ENCODE peak calls at places on chromosomes 6 and 20, in nine cellular contexts. One of them, this sample, is unnamed.

GRCh38 chr6:11918021-11918738 is 93.9 kb upstream of the HIVEP1 start:
- DNase-seq in transverse colon: peak
- DNase-seq in spleen: no peak
- DNase-seq in HCT116: no peak
- DNase-seq in stomach: no peak
- DNase-seq in prostate gland: no peak
- DNase-seq in sigmoid colon: no peak
- DNase-seq in GM23338: no peak
- DNase-seq in breast epithelium: no peak
- DNase-seq in this sample: no peak

GRCh38 chr6:36610041-36610440 is 15.9 kb downstream of the SRSF3 start:
- DNase-seq in stomach: no peak
- DNase-seq in sigmoid colon: peak
- DNase-seq in HCT116: no peak
- DNase-seq in prostate gland: no peak
- DNase-seq in spleen: peak
- DNase-seq in GM23338: no peak
- DNase-seq in transverse colon: no peak
- DNase-seq in breast epithelium: peak
- DNase-seq in this sample: no peak

GRCh38 chr20:38201356-38201755 is 36.3 kb upstream of the TGM2 start:
- DNase-seq in sigmoid colon: peak
- DNase-seq in stomach: no peak
- DNase-seq in transverse colon: no peak
- DNase-seq in breast epithelium: no peak
- DNase-seq in spleen: peak
- DNase-seq in HCT116: no peak
- DNase-seq in GM23338: no peak
- DNase-seq in prostate gland: no peak
- DNase-seq in this sample: no peak

GRCh38 chr6:105322499-105323231 is 80.2 kb downstream of the PREP start:
- DNase-seq in stomach: no peak
- DNase-seq in transverse colon: no peak
- DNase-seq in sigmoid colon: no peak
- DNase-seq in breast epithelium: no peak
- DNase-seq in prostate gland: peak
- DNase-seq in spleen: no peak
- DNase-seq in GM23338: no peak
- DNase-seq in HCT116: no peak
- DNase-seq in this sample: no peak

GRCh38 chr20:13930246-13930645 is 60.2 kb downstream of the SEL1L2 start:
- DNase-seq in HCT116: no peak
- DNase-seq in breast epithelium: no peak
- DNase-seq in stomach: no peak
- DNase-seq in transverse colon: no peak
- DNase-seq in GM23338: no peak
- DNase-seq in prostate gland: no peak
- DNase-seq in sigmoid colon: no peak
- DNase-seq in spleen: no peak
- DNase-seq in this sample: no peak

GRCh38 chr6:101294676-101295075 is 98.8 kb upstream of the GRIK2 start:
- DNase-seq in sigmoid colon: no peak
- DNase-seq in stomach: no peak
- DNase-seq in GM23338: no peak
- DNase-seq in breast epithelium: no peak
- DNase-seq in transverse colon: no peak
- DNase-seq in spleen: no peak
- DNase-seq in HCT116: no peak
- DNase-seq in prostate gland: no peak
- DNase-seq in this sample: no peak

GRCh38 chr6:12291785-12292604 is 1.8 kb downstream of the EDN1 start:
- DNase-seq in breast epithelium: no peak
- DNase-seq in stomach: peak
- DNase-seq in transverse colon: peak
- DNase-seq in GM23338: peak
- DNase-seq in HCT116: no peak
- DNase-seq in spleen: peak
- DNase-seq in prostate gland: no peak
- DNase-seq in sigmoid colon: no peak
- DNase-seq in this sample: no peak

GRCh38 chr6:137165375-137166246 is 7.8 kb downstream of the IL22RA2 start:
- DNase-seq in spleen: peak
- DNase-seq in GM23338: no peak
- DNase-seq in transverse colon: peak
- DNase-seq in HCT116: peak
- DNase-seq in stomach: peak
- DNase-seq in prostate gland: peak
- DNase-seq in sigmoid colon: no peak
- DNase-seq in breast epithelium: no peak
- DNase-seq in this sample: no peak

GRCh38 chr6:5606546-5606945 is 345.2 kb downstream of the FARS2 start:
- DNase-seq in HCT116: no peak
- DNase-seq in breast epithelium: no peak
- DNase-seq in sigmoid colon: no peak
- DNase-seq in stomach: no peak
- DNase-seq in prostate gland: no peak
- DNase-seq in GM23338: no peak
- DNase-seq in spleen: no peak
- DNase-seq in transverse colon: no peak
- DNase-seq in this sample: no peak

GRCh38 chr6:163563303-163563702 is 148.8 kb downstream of the QKI start:
- DNase-seq in prostate gland: no peak
- DNase-seq in HCT116: no peak
- DNase-seq in transverse colon: no peak
- DNase-seq in stomach: no peak
- DNase-seq in GM23338: no peak
- DNase-seq in spleen: no peak
- DNase-seq in sigmoid colon: no peak
- DNase-seq in breast epithelium: no peak
- DNase-seq in this sample: no peak

GRCh38 chr6:156780117-156780641 is 3.0 kb downstream of the ARID1B start:
- DNase-seq in transverse colon: peak
- DNase-seq in spleen: no peak
- DNase-seq in GM23338: peak
- DNase-seq in prostate gland: peak
- DNase-seq in sigmoid colon: no peak
- DNase-seq in HCT116: peak
- DNase-seq in stomach: peak
- DNase-seq in breast epithelium: no peak
- DNase-seq in this sample: peak

GRCh38 chr20:949717-950116 is 33.6 kb upstream of the ANGPT4 start:
- DNase-seq in spleen: peak
- DNase-seq in breast epithelium: no peak
- DNase-seq in stomach: no peak
- DNase-seq in HCT116: no peak
- DNase-seq in transverse colon: no peak
- DNase-seq in GM23338: no peak
- DNase-seq in prostate gland: no peak
- DNase-seq in sigmoid colon: no peak
- DNase-seq in this sample: no peak

GRCh38 chr6:133368664-133369063 is 127.5 kb downstream of the EYA4 start:
- DNase-seq in prostate gland: no peak
- DNase-seq in transverse colon: no peak
- DNase-seq in GM23338: no peak
- DNase-seq in spleen: no peak
- DNase-seq in sigmoid colon: no peak
- DNase-seq in stomach: no peak
- DNase-seq in HCT116: peak
- DNase-seq in breast epithelium: no peak
- DNase-seq in this sample: no peak

GRCh38 chr20:49483706-49484101 is 1.2 kb upstream of the KCNB1 start:
- DNase-seq in HCT116: no peak
- DNase-seq in GM23338: peak
- DNase-seq in breast epithelium: no peak
- DNase-seq in spleen: no peak
- DNase-seq in sigmoid colon: no peak
- DNase-seq in prostate gland: no peak
- DNase-seq in transverse colon: no peak
- DNase-seq in stomach: no peak
- DNase-seq in this sample: no peak

GRCh38 chr6:109892451-109893435 is 85.4 kb upstream of the GPR6 start:
- DNase-seq in stomach: peak
- DNase-seq in GM23338: peak
- DNase-seq in HCT116: peak
- DNase-seq in breast epithelium: peak
- DNase-seq in spleen: no peak
- DNase-seq in sigmoid colon: no peak
- DNase-seq in prostate gland: peak
- DNase-seq in transverse colon: peak
- DNase-seq in this sample: no peak

GRCh38 chr6:119110601-119111548 is 32.4 kb upstream of the FAM184A start:
- DNase-seq in breast epithelium: no peak
- DNase-seq in sigmoid colon: no peak
- DNase-seq in transverse colon: peak
- DNase-seq in GM23338: peak
- DNase-seq in HCT116: peak
- DNase-seq in stomach: no peak
- DNase-seq in prostate gland: peak
- DNase-seq in spleen: no peak
- DNase-seq in this sample: no peak

GRCh38 chr20:51220293-51220706 is 197.4 kb upstream of the KCNG1 start:
- DNase-seq in breast epithelium: no peak
- DNase-seq in stomach: peak
- DNase-seq in sigmoid colon: no peak
- DNase-seq in prostate gland: no peak
- DNase-seq in HCT116: no peak
- DNase-seq in GM23338: peak
- DNase-seq in spleen: peak
- DNase-seq in transverse colon: peak
- DNase-seq in this sample: peak

GRCh38 chr6:122995930-122996796 is at the start of gene CLVS2:
- DNase-seq in GM23338: peak
- DNase-seq in sigmoid colon: peak
- DNase-seq in transverse colon: no peak
- DNase-seq in spleen: peak
- DNase-seq in prostate gland: peak
- DNase-seq in breast epithelium: no peak
- DNase-seq in HCT116: no peak
- DNase-seq in stomach: no peak
- DNase-seq in this sample: no peak

GRCh38 chr6:161261797-161262196 is 12.1 kb downstream of the AGPAT4 start:
- DNase-seq in HCT116: no peak
- DNase-seq in breast epithelium: no peak
- DNase-seq in spleen: no peak
- DNase-seq in sigmoid colon: no peak
- DNase-seq in GM23338: no peak
- DNase-seq in stomach: no peak
- DNase-seq in prostate gland: no peak
- DNase-seq in transverse colon: no peak
- DNase-seq in this sample: no peak

GRCh38 chr6:169212436-169212835 is 41.2 kb downstream of the THBS2 start:
- DNase-seq in spleen: no peak
- DNase-seq in transverse colon: no peak
- DNase-seq in HCT116: no peak
- DNase-seq in stomach: no peak
- DNase-seq in sigmoid colon: no peak
- DNase-seq in breast epithelium: no peak
- DNase-seq in GM23338: no peak
- DNase-seq in prostate gland: no peak
- DNase-seq in this sample: no peak

GRCh38 chr6:169215201-169215661 is 38.4 kb downstream of the THBS2 start:
- DNase-seq in stomach: no peak
- DNase-seq in spleen: no peak
- DNase-seq in prostate gland: no peak
- DNase-seq in sigmoid colon: peak
- DNase-seq in transverse colon: no peak
- DNase-seq in HCT116: no peak
- DNase-seq in breast epithelium: no peak
- DNase-seq in GM23338: no peak
- DNase-seq in this sample: no peak

GRCh38 chr6:169211881-169212280 is 41.8 kb downstream of the THBS2 start:
- DNase-seq in prostate gland: no peak
- DNase-seq in HCT116: no peak
- DNase-seq in spleen: no peak
- DNase-seq in breast epithelium: no peak
- DNase-seq in sigmoid colon: no peak
- DNase-seq in stomach: no peak
- DNase-seq in transverse colon: no peak
- DNase-seq in GM23338: no peak
- DNase-seq in this sample: no peak

GRCh38 chr6:169213814-169214520 is 39.7 kb downstream of the THBS2 start:
- DNase-seq in GM23338: no peak
- DNase-seq in HCT116: no peak
- DNase-seq in stomach: no peak
- DNase-seq in sigmoid colon: peak
- DNase-seq in prostate gland: no peak
- DNase-seq in spleen: peak
- DNase-seq in transverse colon: no peak
- DNase-seq in breast epithelium: no peak
- DNase-seq in this sample: no peak

GRCh38 chr6:169212897-169213813 is 40.5 kb downstream of the THBS2 start:
- DNase-seq in sigmoid colon: peak
- DNase-seq in HCT116: peak
- DNase-seq in breast epithelium: peak
- DNase-seq in spleen: peak
- DNase-seq in stomach: peak
- DNase-seq in prostate gland: peak
- DNase-seq in transverse colon: peak
- DNase-seq in GM23338: peak
- DNase-seq in this sample: peak
- TF ChIP-seq POLR2AphosphoS5 in sigmoid colon: no peak
- TF ChIP-seq POLR2AphosphoS5 in HCT116: peak
- TF ChIP-seq POLR2AphosphoS5 in breast epithelium: no peak
- TF ChIP-seq POLR2AphosphoS5 in spleen: peak
- TF ChIP-seq POLR2AphosphoS5 in stomach: peak
- TF ChIP-seq POLR2AphosphoS5 in prostate gland: peak
- TF ChIP-seq POLR2AphosphoS5 in transverse colon: peak
- TF ChIP-seq POLR2AphosphoS5 in GM23338: no peak
- TF ChIP-seq POLR2AphosphoS5 in this sample: no peak

GRCh38 chr20:17657079-17657825 is 24.8 kb downstream of the RRBP1 start:
- DNase-seq in GM23338: no peak
- DNase-seq in stomach: no peak
- DNase-seq in sigmoid colon: peak
- DNase-seq in HCT116: no peak
- DNase-seq in prostate gland: no peak
- DNase-seq in transverse colon: no peak
- DNase-seq in breast epithelium: no peak
- DNase-seq in spleen: peak
- DNase-seq in this sample: no peak
- TF ChIP-seq POLR2AphosphoS5 in GM23338: no peak
- TF ChIP-seq POLR2AphosphoS5 in stomach: no peak
- TF ChIP-seq POLR2AphosphoS5 in sigmoid colon: no peak
- TF ChIP-seq POLR2AphosphoS5 in HCT116: no peak
- TF ChIP-seq POLR2AphosphoS5 in prostate gland: no peak
- TF ChIP-seq POLR2AphosphoS5 in transverse colon: no peak
- TF ChIP-seq POLR2AphosphoS5 in breast epithelium: no peak
- TF ChIP-seq POLR2AphosphoS5 in spleen: no peak
- TF ChIP-seq POLR2AphosphoS5 in this sample: no peak

GRCh38 chr6:10569392-10570127 is 48.4 kb downstream of the GCNT2 start:
- DNase-seq in transverse colon: no peak
- DNase-seq in stomach: no peak
- DNase-seq in spleen: no peak
- DNase-seq in prostate gland: no peak
- DNase-seq in sigmoid colon: no peak
- DNase-seq in GM23338: no peak
- DNase-seq in HCT116: no peak
- DNase-seq in breast epithelium: no peak
- DNase-seq in this sample: no peak
- TF ChIP-seq POLR2AphosphoS5 in transverse colon: no peak
- TF ChIP-seq POLR2AphosphoS5 in stomach: peak
- TF ChIP-seq POLR2AphosphoS5 in spleen: no peak
- TF ChIP-seq POLR2AphosphoS5 in prostate gland: no peak
- TF ChIP-seq POLR2AphosphoS5 in sigmoid colon: no peak
- TF ChIP-seq POLR2AphosphoS5 in GM23338: no peak
- TF ChIP-seq POLR2AphosphoS5 in HCT116: no peak
- TF ChIP-seq POLR2AphosphoS5 in breast epithelium: no peak
- TF ChIP-seq POLR2AphosphoS5 in this sample: no peak

GRCh38 chr20:57748601-57749130 is 38.9 kb upstream of the PMEPA1 start:
- DNase-seq in HCT116: peak
- DNase-seq in stomach: peak
- DNase-seq in breast epithelium: peak
- DNase-seq in GM23338: no peak
- DNase-seq in spleen: peak
- DNase-seq in transverse colon: peak
- DNase-seq in sigmoid colon: peak
- DNase-seq in prostate gland: peak
- DNase-seq in this sample: peak
- TF ChIP-seq POLR2AphosphoS5 in HCT116: no peak
- TF ChIP-seq POLR2AphosphoS5 in stomach: peak
- TF ChIP-seq POLR2AphosphoS5 in breast epithelium: no peak
- TF ChIP-seq POLR2AphosphoS5 in GM23338: no peak
- TF ChIP-seq POLR2AphosphoS5 in spleen: peak
- TF ChIP-seq POLR2AphosphoS5 in transverse colon: peak
- TF ChIP-seq POLR2AphosphoS5 in sigmoid colon: peak
- TF ChIP-seq POLR2AphosphoS5 in prostate gland: peak
- TF ChIP-seq POLR2AphosphoS5 in this sample: no peak

This sample was measured in GM12892.